ENCODE peak calls at places on chromosomes 5 and 9, in nine cellular contexts. K is lung, G is tibial artery, R is cardiac muscle cell, Z is Calu3, C is coronary artery, N is WERI-Rb-1, J is endothelial cell, U is GM12864. V is an unnamed sample.

GRCh38 chr5:108637110-108637509 is 110.6 kb upstream of the FER start:
- DNase-seq in K (no peak), G (no peak), R (no peak), Z (no peak), C (no peak), N (no peak), J (no peak), U (no peak), V (no peak)

GRCh38 chr9:89278997-89279739 is 31.8 kb upstream of the CKS2 start:
- DNase-seq in K (no peak), G (no peak), R (peak), Z (peak), C (no peak), N (no peak), J (peak), U (peak), V (peak)

GRCh38 chr9:109730228-109730627 is 49.8 kb upstream of the PALM2AKAP2 start:
- DNase-seq in K (peak), G (no peak), R (no peak), Z (peak), C (no peak), N (no peak), J (no peak), U (no peak), V (no peak)

GRCh38 chr5:145811834-145812625 is 23.1 kb downstream of the PRELID2 start:
- DNase-seq in K (no peak), G (no peak), R (peak), Z (no peak), C (no peak), N (peak), J (peak), U (no peak), V (no peak)

GRCh38 chr9:17462869-17463464 is 115.9 kb upstream of the SH3GL2 start:
- DNase-seq in K (no peak), G (peak), R (peak), Z (peak), C (no peak), N (peak), J (peak), U (peak), V (peak)

GRCh38 chr5:90878549-90879196 is 320.1 kb downstream of the ADGRV1 start:
- DNase-seq in K (peak), G (peak), R (no peak), Z (no peak), C (no peak), N (no peak), J (no peak), U (no peak), V (no peak)

GRCh38 chr5:151523335-151523734 is 67.8 kb downstream of the FAT2 start:
- DNase-seq in K (no peak), G (no peak), R (peak), Z (peak), C (peak), N (peak), J (peak), U (peak), V (peak)

GRCh38 chr9:115327441-115328122 is 209.6 kb upstream of the TNC start:
- DNase-seq in K (no peak), G (no peak), R (no peak), Z (no peak), C (no peak), N (no peak), J (no peak), U (no peak), V (no peak)

GRCh38 chr5:90437663-90438062 is 28.1 kb upstream of the CETN3 start:
- DNase-seq in K (no peak), G (no peak), R (peak), Z (no peak), C (no peak), N (no peak), J (no peak), U (no peak), V (no peak)

GRCh38 chr9:135508211-135508820 is 7.8 kb downstream of the MRPS2 start:
- DNase-seq in K (no peak), G (no peak), R (no peak), Z (no peak), C (peak), N (peak), J (no peak), U (no peak), V (no peak)

DNA sequence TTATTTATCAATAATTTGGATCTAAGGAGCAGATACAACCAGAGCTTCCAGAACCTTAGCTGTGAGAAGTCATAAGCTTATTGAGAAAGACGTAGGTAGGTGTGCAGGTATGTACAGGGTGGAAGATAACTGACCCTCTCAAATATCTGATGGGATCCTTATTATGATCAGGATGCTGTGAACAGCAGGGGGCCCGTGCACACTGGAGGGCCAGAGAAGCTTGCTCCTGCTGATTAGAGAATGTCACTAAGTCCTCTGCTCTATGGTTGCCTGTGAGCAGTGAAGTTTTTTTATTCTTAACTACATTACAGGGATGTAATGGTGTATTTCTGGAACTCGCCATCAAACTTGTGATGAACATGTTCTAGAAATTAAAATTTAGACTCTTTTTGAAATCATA is 108.9 kb upstream of the POU5F2 start:
- DNase-seq in K (no peak), G (no peak), R (no peak), Z (no peak), C (no peak), N (peak), J (no peak), U (no peak), V (no peak)
- TF ChIP-seq CTCF in K (no peak), G (no peak), R (no peak), Z (no peak), C (no peak), N (peak), J (no peak), U (no peak), V (no peak)

GRCh38 chr9:124399999-124400940 is 15.0 kb downstream of the PSMB7 start:
- DNase-seq in K (no peak), G (no peak), R (no peak), Z (no peak), C (no peak), N (no peak), J (no peak), U (no peak), V (no peak)

GRCh38 chr9:124403246-124403645 is 12.0 kb downstream of the PSMB7 start:
- DNase-seq in K (no peak), G (no peak), R (no peak), Z (no peak), C (no peak), N (no peak), J (no peak), U (no peak), V (no peak)

GRCh38 chr9:124395826-124396225 is 19.4 kb downstream of the PSMB7 start:
- DNase-seq in K (no peak), G (no peak), R (no peak), Z (no peak), C (no peak), N (no peak), J (no peak), U (no peak), V (no peak)

GRCh38 chr9:124398191-124398590 is 17.1 kb downstream of the PSMB7 start:
- DNase-seq in K (no peak), G (no peak), R (no peak), Z (no peak), C (no peak), N (no peak), J (no peak), U (no peak), V (no peak)

GRCh38 chr9:124399323-124399962 is 15.8 kb downstream of the PSMB7 start:
- DNase-seq in K (no peak), G (peak), R (no peak), Z (no peak), C (no peak), N (no peak), J (no peak), U (no peak), V (no peak)
- TF ChIP-seq CTCF in K (no peak), G (no peak), R (peak), Z (no peak), C (no peak), N (no peak), J (no peak), U (no peak), V (no peak)

DNA sequence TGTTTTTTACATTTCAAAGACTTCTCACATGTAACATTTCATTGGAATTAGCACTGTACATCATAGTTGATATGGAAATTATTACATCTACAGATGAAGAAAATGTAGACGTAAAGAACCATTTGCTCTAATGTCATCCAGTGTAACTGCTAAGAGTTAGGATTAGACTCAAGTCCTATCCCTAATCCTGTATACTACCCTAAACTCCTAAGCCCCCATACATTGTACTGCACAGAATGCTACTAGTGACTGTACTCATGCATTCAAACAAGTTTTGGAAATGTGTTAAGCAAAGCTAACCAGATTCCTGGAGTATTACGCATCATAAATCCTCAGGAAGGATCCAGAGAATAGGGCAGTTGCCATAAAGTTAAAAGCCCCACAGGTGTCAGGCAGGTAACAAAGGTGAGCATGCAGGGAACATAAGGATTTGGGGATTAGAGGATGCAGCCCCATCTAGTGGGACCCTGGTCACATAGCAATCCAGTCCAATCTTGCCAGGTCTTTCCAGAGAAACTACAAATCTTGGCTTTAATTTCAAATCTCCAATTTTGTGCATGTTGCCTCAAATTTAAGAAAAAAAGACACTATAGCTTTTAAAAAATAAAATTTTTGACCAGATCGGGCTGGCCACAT is 32.0 kb downstream of the HAVCR1 start:
- DNase-seq in K (no peak), G (no peak), R (peak), Z (peak), C (no peak), N (peak), J (no peak), U (no peak), V (no peak)
- TF ChIP-seq CTCF in K (no peak), G (no peak), R (no peak), Z (peak), C (no peak), N (peak), J (peak), U (peak), V (peak)

DNA sequence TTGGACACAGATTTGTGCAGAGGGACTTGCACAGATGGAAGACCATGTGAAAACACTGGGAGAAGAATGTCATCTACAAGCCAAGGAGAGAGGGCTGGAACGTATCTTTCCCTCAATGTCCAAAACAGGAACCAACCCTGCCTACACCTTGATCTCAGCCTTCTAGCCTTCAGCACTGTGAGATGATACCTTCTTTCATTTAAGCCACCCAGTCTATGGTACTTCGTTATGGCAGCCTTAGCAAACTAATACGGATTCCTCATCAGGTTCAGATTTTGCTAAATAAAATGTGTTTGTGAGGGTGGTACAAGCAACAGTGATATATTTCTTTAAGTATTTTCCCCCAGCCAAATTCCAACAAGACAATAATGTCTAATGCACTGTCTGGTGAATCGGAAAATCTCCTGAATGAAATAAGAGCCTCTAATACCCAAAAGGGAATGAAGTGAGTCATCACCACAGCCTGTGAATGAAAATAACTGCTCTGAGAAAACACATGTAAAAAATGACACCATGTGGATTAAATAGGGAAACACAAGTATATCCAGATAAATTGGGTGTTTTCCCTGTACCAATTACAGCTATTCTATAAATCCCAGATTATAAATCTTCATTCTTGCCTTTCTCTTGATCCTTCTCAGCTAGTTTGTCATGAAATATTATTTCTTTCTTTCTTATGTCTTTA is 182.8 kb upstream of the TARS1 start:
- DNase-seq in K (no peak), G (no peak), R (no peak), Z (no peak), C (no peak), N (no peak), J (no peak), U (no peak), V (no peak)
- TF ChIP-seq CTCF in K (no peak), G (no peak), R (no peak), Z (no peak), C (no peak), N (no peak), J (no peak), U (no peak), V (no peak)

DNA sequence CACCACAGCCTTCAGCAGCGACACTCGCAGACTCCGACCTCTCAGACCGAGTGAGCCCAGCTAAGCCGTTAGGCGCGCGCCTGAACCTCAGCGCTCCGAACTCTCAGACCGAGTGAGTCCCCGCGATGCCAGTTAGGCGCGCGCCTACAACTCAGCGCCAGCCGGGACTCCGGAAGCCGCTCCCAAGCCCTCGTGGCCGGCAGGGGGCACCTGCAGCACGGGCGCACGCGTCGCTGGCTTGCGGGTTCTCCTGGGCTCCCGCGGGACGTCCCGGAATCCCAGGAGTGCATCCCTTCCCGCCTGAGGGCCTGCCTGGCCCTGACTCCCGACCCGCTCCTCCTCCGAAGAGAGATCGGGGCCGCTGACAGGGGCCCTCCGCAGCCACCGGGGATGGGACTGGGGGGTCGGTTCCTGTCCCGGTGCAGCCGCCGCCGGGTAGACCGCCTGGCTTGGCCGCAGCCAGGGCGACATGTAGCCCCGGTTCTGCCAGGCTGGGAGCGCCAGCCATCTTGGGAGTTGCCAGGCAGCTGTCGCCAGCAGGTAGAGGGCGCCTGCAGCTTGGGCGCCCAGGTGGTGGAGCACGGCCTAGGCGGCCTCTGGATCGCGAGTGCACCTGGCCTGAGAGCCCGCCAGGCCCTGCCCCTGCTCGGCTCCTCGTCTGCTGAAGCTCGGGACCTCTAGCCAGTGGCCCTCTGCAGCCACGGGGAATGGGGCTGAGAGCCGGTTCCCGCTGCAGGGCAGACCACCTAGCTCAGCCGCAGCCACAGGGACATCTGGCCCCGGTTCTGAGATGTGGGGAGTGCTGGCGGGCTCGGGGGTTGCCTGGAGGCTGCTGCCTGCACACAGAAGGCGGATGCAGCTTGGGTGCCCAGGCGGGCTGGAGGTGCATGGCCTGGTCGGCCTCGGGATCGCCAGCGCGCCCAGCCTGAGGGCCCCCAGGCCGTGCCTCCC is at the start of gene ANKRD18A:
- DNase-seq in K (peak), G (no peak), R (peak), Z (peak), C (no peak), N (peak), J (peak), U (no peak), V (peak)
- TF ChIP-seq CTCF in K (no peak), G (peak), R (peak), Z (no peak), C (no peak), N (peak), J (peak), U (peak), V (peak)